ENCODE peak calls at places on chromosomes 5 and 9, in five cellular contexts. X is K562, G is SK-N-SH, Z is HCT116, P is HepG2. V is an unnamed sample.
A peak's percentile ranks its signal among the peaks of the same experiment; 100 is the strongest.

GRCh38 chr5:176944276-176944675 is 45.1 kb upstream of the HK3 start:
- DNase-seq in X (no peak), G (no peak), Z (no peak), P (no peak), V (peak; percentile 35)

GRCh38 chr9:121207371-121207940 is 5.8 kb upstream of the RAB14 start:
- DNase-seq in X (no peak), G (no peak), Z (no peak), P (no peak), V (no peak)

GRCh38 chr5:2430606-2431005 is 320.9 kb downstream of the IRX2 start:
- DNase-seq in X (no peak), G (no peak), Z (no peak), P (no peak), V (no peak)

GRCh38 chr5:76546497-76547102 is 76.6 kb downstream of the F2RL2 start:
- DNase-seq in X (no peak), G (no peak), Z (no peak), P (peak; percentile 36), V (no peak)

GRCh38 chr9:16352791-16353401 is 517.6 kb downstream of the BNC2 start:
- DNase-seq in X (no peak), G (no peak), Z (no peak), P (no peak), V (no peak)

GRCh38 chr5:21701317-21701716 is 1151.8 kb downstream of the CDH12 start:
- DNase-seq in X (no peak), G (no peak), Z (no peak), P (no peak), V (no peak)

GRCh38 chr5:142189813-142190212 is 81.2 kb downstream of the NDFIP1 start:
- DNase-seq in X (no peak), G (no peak), Z (no peak), P (no peak), V (no peak)

GRCh38 chr9:134644715-134645606 is 3.4 kb downstream of the COL5A1 start:
- DNase-seq in X (no peak), G (peak; percentile 81), Z (no peak), P (no peak), V (no peak)

GRCh38 chr5:151881626-151882225 is 42.9 kb downstream of the GLRA1 start:
- DNase-seq in X (no peak), G (no peak), Z (no peak), P (peak; percentile 17), V (peak; percentile 25)

GRCh38 chr9:128244443-128245226 is 31.2 kb downstream of the GOLGA2 start:
- DNase-seq in X (peak; percentile 82), G (peak; percentile 96), Z (no peak), P (peak; percentile 51), V (peak; percentile 87)

GRCh38 chr5:45692481-45692880 is 3.7 kb downstream of the HCN1 start:
- DNase-seq in X (no peak), G (no peak), Z (no peak), P (no peak), V (peak; percentile 36)

GRCh38 chr5:179271301-179271650 is 74.0 kb downstream of the ADAMTS2 start:
- DNase-seq in X (no peak), G (peak; percentile 33), Z (no peak), P (no peak), V (no peak)

GRCh38 chr5:34487202-34487879 is 168.8 kb upstream of the RAI14 start:
- DNase-seq in X (no peak), G (no peak), Z (no peak), P (peak; percentile 95), V (no peak)

GRCh38 chr5:5770825-5771224 is 348.3 kb downstream of the ICE1 start:
- DNase-seq in X (no peak), G (no peak), Z (no peak), P (no peak), V (no peak)

GRCh38 chr9:35070823-35071813 is 1.3 kb downstream of the VCP start:
- DNase-seq in X (peak; percentile 17), G (no peak), Z (no peak), P (no peak), V (no peak)

GRCh38 chr5:65946198-65946745 is 19.9 kb downstream of the ERBIN start:
- DNase-seq in X (no peak), G (no peak), Z (no peak), P (no peak), V (no peak)

GRCh38 chr9:108049026-108049591 is 559.5 kb upstream of the KLF4 start:
- DNase-seq in X (peak; percentile 51), G (no peak), Z (peak; percentile 92), P (no peak), V (no peak)

GRCh38 chr5:116486588-116486987 is 88.0 kb downstream of the SEMA6A start:
- DNase-seq in X (no peak), G (no peak), Z (no peak), P (no peak), V (no peak)

GRCh38 chr5:75214928-75215327 is 21.8 kb downstream of the ANKRD31 start:
- DNase-seq in X (no peak), G (no peak), Z (no peak), P (peak; percentile 16), V (no peak)

GRCh38 chr5:79831381-79831780 is 141.7 kb downstream of the CMYA5 start:
- DNase-seq in X (peak; percentile 27), G (no peak), Z (no peak), P (no peak), V (no peak)

GRCh38 chr9:18379073-18379811 is 94.7 kb upstream of the ADAMTSL1 start:
- DNase-seq in X (no peak), G (no peak), Z (no peak), P (no peak), V (peak; percentile 63)

GRCh38 chr9:69768716-69769115 is 8.9 kb upstream of the PTAR1 start:
- DNase-seq in X (no peak), G (no peak), Z (no peak), P (no peak), V (no peak)

GRCh38 chr5:133610489-133611356 is 1.6 kb downstream of the FSTL4 start:
- DNase-seq in X (peak; percentile 59), G (peak; percentile 87), Z (no peak), P (peak; percentile 23), V (peak; percentile 91)

GRCh38 chr9:135085830-135086546 is 1.5 kb upstream of the OLFM1 start:
- DNase-seq in X (peak; percentile 63), G (peak; percentile 92), Z (peak; percentile 54), P (peak; percentile 96), V (peak; percentile 91)

GRCh38 chr5:177509361-177509951 is at the start of gene DOK3:
- DNase-seq in X (peak; percentile 72), G (no peak), Z (no peak), P (no peak), V (peak; percentile 60)

GRCh38 chr5:55923177-55923872 is 71.4 kb downstream of the IL6ST start:
- DNase-seq in X (no peak), G (no peak), Z (no peak), P (no peak), V (peak; percentile 53)
- TF ChIP-seq REST in X (no peak), G (no peak), Z (no peak), P (no peak), V (no peak)

DNA sequence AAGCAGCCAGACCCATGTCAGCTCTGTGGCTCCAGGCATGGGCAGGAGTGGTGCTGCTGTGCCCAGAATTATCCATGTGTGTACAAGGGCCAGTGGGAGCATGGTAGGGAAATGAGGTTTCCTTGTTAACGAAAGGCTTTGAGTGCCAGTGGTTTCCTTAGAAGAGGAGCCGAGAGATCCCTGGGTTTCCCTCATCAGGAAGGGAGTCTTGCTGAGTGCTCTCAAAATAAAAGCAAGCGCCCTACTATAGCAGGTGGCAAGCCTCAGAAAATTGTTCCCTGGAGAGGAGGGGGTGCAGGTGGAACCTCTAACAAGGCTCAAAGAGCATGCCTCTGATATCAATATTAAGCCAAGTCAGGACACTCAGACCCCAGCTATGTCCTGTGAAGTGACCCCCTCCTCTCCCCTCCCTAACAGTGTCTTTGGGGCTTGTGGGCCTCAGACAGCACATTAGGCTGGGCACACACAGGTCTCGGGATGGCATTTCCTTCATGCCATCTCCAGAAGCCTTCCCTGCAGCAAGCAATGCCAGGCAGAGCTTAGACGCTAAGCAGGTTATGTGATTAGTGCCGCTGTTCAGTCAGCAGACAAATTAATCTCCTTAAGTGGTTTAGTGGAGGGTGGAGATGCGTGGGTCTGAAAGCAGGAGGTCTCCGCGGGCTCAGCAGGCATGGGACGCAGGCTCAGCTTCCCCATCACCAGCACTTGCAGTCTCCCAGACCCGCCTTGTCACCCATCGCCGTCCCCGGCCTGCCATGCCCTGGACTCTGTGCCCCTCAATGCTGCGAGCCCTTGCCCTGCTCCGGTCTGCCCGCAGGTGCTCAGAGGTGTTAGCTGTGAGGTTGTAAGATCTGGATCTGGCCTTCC is 60.0 kb upstream of the RARS1 start:
- DNase-seq in X (no peak), G (peak; percentile 63), Z (no peak), P (no peak), V (no peak)
- H3K36me3 ChIP-seq in X (no peaks in the 10 kb centered on the region), G (peaks cover 4% of the 10 kb centered on the region), Z (peaks cover 11% of the 10 kb centered on the region), P (peaks cover 27% of the 10 kb centered on the region), V (no peaks in the 10 kb centered on the region)

DNA sequence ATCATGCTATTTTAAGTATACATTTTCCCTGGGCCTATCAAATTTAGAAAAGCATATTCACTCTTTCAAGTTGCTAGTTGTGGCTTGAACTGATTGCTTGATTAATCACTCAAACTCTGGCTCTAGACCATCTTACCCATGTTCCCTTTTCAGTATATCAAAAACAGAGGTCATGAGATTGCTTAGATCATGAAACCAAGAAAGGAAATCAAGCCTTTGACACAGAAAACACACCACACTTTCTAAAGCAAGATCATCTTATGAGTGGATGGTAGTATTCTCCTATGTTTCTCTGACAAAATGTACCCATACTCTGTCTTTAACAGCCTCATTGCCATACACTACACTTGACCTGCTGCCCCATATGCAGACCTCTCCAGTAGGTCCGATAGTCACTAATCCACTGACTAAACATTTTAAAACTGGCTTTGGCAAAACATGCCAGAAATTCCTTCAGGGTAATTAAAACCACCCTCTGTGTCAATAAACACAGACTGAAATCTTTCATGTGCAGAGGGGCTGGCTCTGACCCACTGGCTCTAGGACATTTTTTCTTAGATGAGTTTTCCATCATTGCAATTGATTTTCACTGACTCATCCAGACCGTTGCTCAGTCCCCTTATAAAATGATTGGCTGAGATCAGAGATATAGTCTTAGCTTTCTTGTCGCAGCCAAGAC is 18.2 kb downstream of the PPP2R2B start:
- DNase-seq in X (no peak), G (no peak), Z (no peak), P (peak; percentile 19), V (no peak)
- TF ChIP-seq REST in X (no peak), G (no peak), Z (no peak), P (no peak), V (no peak)

GRCh38 chr5:10735569-10736255 is 25.3 kb downstream of the DAP start:
- DNase-seq in X (peak; percentile 70), G (no peak), Z (no peak), P (no peak), V (no peak)

GRCh38 chr5:10736354-10736753 is 24.7 kb downstream of the DAP start:
- DNase-seq in X (no peak), G (no peak), Z (no peak), P (no peak), V (no peak)

GRCh38 chr5:10734050-10734709 is 26.9 kb downstream of the DAP start:
- DNase-seq in X (peak; percentile 95), G (no peak), Z (no peak), P (no peak), V (no peak)

GRCh38 chr5:10733426-10733825 is 27.6 kb downstream of the DAP start:
- DNase-seq in X (no peak), G (no peak), Z (no peak), P (no peak), V (no peak)

GRCh38 chr5:10734832-10735231 is 26.2 kb downstream of the DAP start:
- DNase-seq in X (peak; percentile 41), G (no peak), Z (no peak), P (no peak), V (no peak)
- H3K36me3 ChIP-seq in X (peaks cover 62% of the 10 kb centered on the region), G (peaks cover 54% of the 10 kb centered on the region), Z (peaks cover 6% of the 10 kb centered on the region), P (peaks cover 69% of the 10 kb centered on the region), V (no peaks in the 10 kb centered on the region)